ENCODE peak calls at places on chromosomes 5 and 9, in nine cellular contexts. F, X, E, P, W, K, C, A and D are unnamed samples.

GRCh38 chr5:131513780-131514179 is 121.2 kb downstream of the RAPGEF6 start:
- DNase-seq in C (no peak), F (no peak), A (no peak), K (no peak), E (no peak), W (no peak), X (no peak), P (no peak), D (no peak)

GRCh38 chr5:87829214-87829551 is 416.5 kb upstream of the CCNH start:
- DNase-seq in F (peak; percentile 19), C (no peak), W (no peak), E (peak; percentile 29), P (peak; percentile 70), K (no peak), A (no peak), X (no peak), D (peak; percentile 45)

GRCh38 chr9:111582888-111583287 is 16.6 kb downstream of the PTGR1 start:
- DNase-seq in F (no peak), K (no peak), E (no peak), A (no peak), X (no peak), C (no peak), P (no peak), W (no peak), D (no peak)

GRCh38 chr5:675111-675875 is 17.9 kb downstream of the TPPP start:
- DNase-seq in W (no peak), A (no peak), F (no peak), C (no peak), X (no peak), E (peak; percentile 21), P (no peak), K (no peak), D (no peak)

GRCh38 chr5:9540791-9541190 is 5.1 kb downstream of the SEMA5A start:
- DNase-seq in W (no peak), F (no peak), C (no peak), A (no peak), P (no peak), X (no peak), K (no peak), E (no peak), D (no peak)

GRCh38 chr5:90161399-90161798 is 248.2 kb downstream of the CETN3 start:
- DNase-seq in C (peak; percentile 52), X (peak; percentile 49), E (peak; percentile 33), F (peak; percentile 18), P (peak; percentile 13), A (no peak), K (peak; percentile 20), W (peak; percentile 20), D (peak; percentile 56)

GRCh38 chr5:167732499-167732898 is 558.9 kb upstream of the WWC1 start:
- DNase-seq in C (no peak), E (no peak), W (no peak), P (no peak), A (no peak), F (no peak), K (no peak), X (no peak), D (no peak)

GRCh38 chr5:10801931-10802674 is 41.1 kb upstream of the DAP start:
- DNase-seq in P (no peak), E (no peak), W (no peak), X (no peak), A (no peak), C (no peak), K (no peak), F (no peak), D (no peak)

GRCh38 chr5:36215910-36216309 is 25.8 kb downstream of the NADK2 start:
- DNase-seq in C (no peak), K (no peak), E (no peak), A (no peak), F (no peak), W (no peak), P (no peak), X (no peak), D (no peak)

GRCh38 chr5:150057996-150058395 is 28.4 kb downstream of the CSF1R start:
- DNase-seq in K (no peak), X (no peak), C (no peak), E (no peak), W (peak; percentile 6), P (no peak), A (no peak), F (no peak), D (no peak)

GRCh38 chr5:56327810-56328209 is 94.7 kb upstream of the ANKRD55 start:
- DNase-seq in K (no peak), A (no peak), W (no peak), F (no peak), P (no peak), C (no peak), X (no peak), E (no peak), D (no peak)

GRCh38 chr5:130652178-130652577 is 512.9 kb downstream of the HINT1 start:
- DNase-seq in F (no peak), E (no peak), A (peak; percentile 14), X (no peak), P (no peak), K (no peak), W (no peak), C (no peak), D (no peak)

GRCh38 chr5:35852084-35852734 is 4.5 kb upstream of the IL7R start:
- DNase-seq in A (peak; percentile 10), F (no peak), C (no peak), X (no peak), K (no peak), E (no peak), P (no peak), W (peak; percentile 23), D (no peak)

GRCh38 chr5:164809831-164810230 is 1304.4 kb downstream of the MAT2B start:
- DNase-seq in K (no peak), C (no peak), P (no peak), A (no peak), F (no peak), W (no peak), E (no peak), X (no peak), D (no peak)

GRCh38 chr5:137758121-137758520 is 4.0 kb upstream of the HNRNPA0 start:
- DNase-seq in X (no peak), C (no peak), P (no peak), A (no peak), W (no peak), E (no peak), K (no peak), F (no peak), D (no peak)

GRCh38 chr5:55154893-55155292 is 5.1 kb upstream of the GPX8 start:
- DNase-seq in P (no peak), A (no peak), F (no peak), X (no peak), K (no peak), W (no peak), C (no peak), E (no peak), D (no peak)

GRCh38 chr9:128098936-128099931 is 28.3 kb downstream of the PTGES2 start:
- DNase-seq in K (peak; percentile 47), A (no peak), C (no peak), W (no peak), F (no peak), P (no peak), X (peak; percentile 46), E (no peak), D (peak; percentile 59)

GRCh38 chr5:94025788-94026473 is 284.5 kb upstream of the POU5F2 start:
- DNase-seq in W (no peak), C (no peak), K (no peak), P (no peak), F (peak; percentile 62), A (no peak), X (no peak), E (no peak), D (no peak)

GRCh38 chr9:22169243-22169642 is 160.1 kb upstream of the CDKN2B start:
- DNase-seq in F (no peak), X (no peak), P (no peak), K (no peak), A (no peak), W (no peak), E (no peak), C (no peak), D (no peak)

DNA sequence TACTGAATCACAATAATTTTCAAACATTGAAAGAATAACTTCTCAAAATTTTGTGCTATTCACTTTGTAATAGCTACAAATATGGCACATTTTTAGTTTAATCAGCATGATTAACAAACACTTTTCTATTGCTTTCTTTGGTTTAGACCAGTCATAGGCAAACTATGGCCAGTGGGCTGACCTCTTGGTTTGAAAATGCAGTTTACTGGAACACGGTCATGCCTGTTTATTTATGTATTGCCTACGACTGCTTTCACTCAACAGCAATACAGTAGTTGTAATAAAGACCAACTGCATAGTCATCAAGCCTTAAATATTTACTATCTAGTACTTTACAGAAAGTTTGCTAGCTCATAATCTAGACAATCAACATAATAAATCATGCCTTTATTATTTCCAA is 810.8 kb downstream of the TLE1 start:
- DNase-seq in C (no peak), A (no peak), F (no peak), X (no peak), P (no peak), K (no peak), E (no peak), W (no peak), D (no peak)
- H3K27ac ChIP-seq in C (no peak overlapping the region), A (no peak overlapping the region), F (no peak overlapping the region), X (no peak overlapping the region), P (no peak overlapping the region), K (no peak overlapping the region), E (no peak overlapping the region), W (no peak overlapping the region), D (no peak overlapping the region)

DNA sequence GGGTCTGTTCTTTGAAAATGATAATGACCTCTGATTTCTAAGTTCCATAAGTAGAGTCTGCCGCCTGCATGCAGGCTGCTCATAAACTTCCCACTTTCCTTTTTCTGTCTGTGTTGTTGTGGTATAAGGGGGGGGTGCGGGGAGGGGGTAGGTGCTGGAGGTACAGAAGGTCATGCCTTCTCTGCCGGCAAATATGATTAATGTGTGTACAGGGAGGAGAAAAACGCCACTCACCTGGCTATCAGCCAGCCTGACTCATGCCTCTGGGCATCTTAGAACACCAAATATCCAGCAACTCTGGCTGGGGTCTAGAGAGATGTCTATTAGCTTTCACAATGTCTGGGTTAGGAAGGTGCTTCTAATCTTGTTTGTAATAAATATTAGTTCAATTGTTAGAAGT is 128.3 kb downstream of the EFNA5 start:
- DNase-seq in F (peak; percentile 61), K (peak; percentile 44), W (peak; percentile 50), A (peak; percentile 86), E (peak; percentile 92), P (peak; percentile 69), C (no peak), X (no peak), D (peak; percentile 69)
- TF ChIP-seq EP300 in F (no peak), K (no peak), W (peak; percentile 83), A (peak; percentile 67), E (no peak), P (no peak), C (no peak), X (no peak), D (no peak)

DNA sequence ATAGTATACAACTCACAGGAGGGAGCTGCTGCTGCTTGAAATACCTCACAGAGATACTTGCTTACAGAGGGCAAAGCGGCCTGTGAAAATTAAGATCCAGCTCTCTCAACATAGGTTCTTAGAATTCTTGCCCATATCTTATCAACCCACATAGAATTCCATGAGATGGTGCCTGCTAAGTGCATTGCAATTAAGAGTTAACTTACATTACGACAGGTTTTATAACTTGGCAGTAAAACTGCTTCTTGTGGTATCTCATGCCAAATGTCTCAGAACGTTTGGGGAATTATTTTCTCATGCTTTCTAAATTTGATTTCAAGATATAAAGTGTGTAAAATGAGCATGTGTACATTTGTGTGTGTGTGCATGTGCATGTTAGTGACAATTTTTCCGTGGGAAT is 261.3 kb downstream of the SAXO1 start:
- DNase-seq in A (no peak), K (no peak), W (no peak), P (no peak), X (no peak), E (no peak), F (no peak), C (no peak), D (no peak)
- H3K27ac ChIP-seq in A (no peak overlapping the region), K (no peak overlapping the region), W (no peak overlapping the region), P (no peak overlapping the region), X (no peak overlapping the region), E (no peak overlapping the region), F (no peak overlapping the region), C (no peak overlapping the region), D (no peak overlapping the region)

GRCh38 chr5:104096451-104096850 is 533.9 kb upstream of the NUDT12 start:
- DNase-seq in X (no peak), F (no peak), K (no peak), A (no peak), C (no peak), P (no peak), E (no peak), W (no peak), D (no peak)
- TF ChIP-seq EP300 in X (no peak), F (no peak), K (no peak), A (no peak), C (no peak), P (no peak), E (no peak), W (no peak), D (no peak)